ENCODE peak calls at places on chromosomes 13 and 19, in seven cellular contexts. One of them, this sample, is unnamed.

GRCh38 chr19:31354316-31354715 is 5.1 kb upstream of the TSHZ3 start:
- DNase-seq in left lung: no peak
- DNase-seq in HCT116: no peak
- DNase-seq in psoas muscle: no peak
- DNase-seq in choroid plexus epithelial cell: no peak
- DNase-seq in PC-3: no peak
- DNase-seq in testis: no peak
- DNase-seq in this sample: no peak

GRCh38 chr13:106514928-106515634 is 20.4 kb downstream of the EFNB2 start:
- DNase-seq in left lung: no peak
- DNase-seq in HCT116: no peak
- DNase-seq in psoas muscle: no peak
- DNase-seq in choroid plexus epithelial cell: no peak
- DNase-seq in PC-3: no peak
- DNase-seq in testis: no peak
- DNase-seq in this sample: no peak

GRCh38 chr19:5342573-5343201 is 2.1 kb upstream of the PTPRS start:
- DNase-seq in left lung: no peak
- DNase-seq in HCT116: no peak
- DNase-seq in psoas muscle: no peak
- DNase-seq in choroid plexus epithelial cell: no peak
- DNase-seq in PC-3: no peak
- DNase-seq in testis: no peak
- DNase-seq in this sample: no peak

GRCh38 chr13:108915095-108915633 is 285.8 kb downstream of the MYO16 start:
- DNase-seq in left lung: no peak
- DNase-seq in HCT116: no peak
- DNase-seq in psoas muscle: no peak
- DNase-seq in choroid plexus epithelial cell: peak; percentile 88
- DNase-seq in PC-3: peak; percentile 31
- DNase-seq in testis: peak; percentile 42
- DNase-seq in this sample: no peak

GRCh38 chr13:43377149-43377548 is 353.8 kb downstream of the DNAJC15 start:
- DNase-seq in left lung: no peak
- DNase-seq in HCT116: no peak
- DNase-seq in psoas muscle: peak; percentile 30
- DNase-seq in choroid plexus epithelial cell: peak; percentile 13
- DNase-seq in PC-3: no peak
- DNase-seq in testis: no peak
- DNase-seq in this sample: no peak

GRCh38 chr19:57279418-57280164 is 694 bp upstream of the ZNF460 start:
- DNase-seq in left lung: peak; percentile 94
- DNase-seq in HCT116: peak; percentile 92
- DNase-seq in psoas muscle: peak; percentile 92
- DNase-seq in choroid plexus epithelial cell: peak; percentile 99
- DNase-seq in PC-3: peak; percentile 93
- DNase-seq in testis: peak; percentile 94
- DNase-seq in this sample: peak; percentile 91

GRCh38 chr19:21586341-21587116 is 81.1 kb downstream of the ZNF429 start:
- DNase-seq in left lung: peak; percentile 91
- DNase-seq in HCT116: no peak
- DNase-seq in psoas muscle: peak; percentile 18
- DNase-seq in choroid plexus epithelial cell: no peak
- DNase-seq in PC-3: no peak
- DNase-seq in testis: no peak
- DNase-seq in this sample: no peak

GRCh38 chr19:44737238-44738160 is 11.0 kb upstream of the BCL3 start:
- DNase-seq in left lung: no peak
- DNase-seq in HCT116: no peak
- DNase-seq in psoas muscle: peak; percentile 48
- DNase-seq in choroid plexus epithelial cell: peak; percentile 59
- DNase-seq in PC-3: no peak
- DNase-seq in testis: no peak
- DNase-seq in this sample: no peak

GRCh38 chr19:40611096-40611495 is 9.9 kb downstream of the LTBP4 start:
- DNase-seq in left lung: peak; percentile 86
- DNase-seq in HCT116: no peak
- DNase-seq in psoas muscle: no peak
- DNase-seq in choroid plexus epithelial cell: no peak
- DNase-seq in PC-3: peak; percentile 54
- DNase-seq in testis: no peak
- DNase-seq in this sample: no peak

GRCh38 chr13:51154029-51154555 is 43.0 kb upstream of the C13orf42 start:
- DNase-seq in left lung: no peak
- DNase-seq in HCT116: no peak
- DNase-seq in psoas muscle: no peak
- DNase-seq in choroid plexus epithelial cell: peak; percentile 55
- DNase-seq in PC-3: no peak
- DNase-seq in testis: no peak
- DNase-seq in this sample: no peak

GRCh38 chr13:110712081-110712848 is 1.2 kb upstream of the ING1 start:
- DNase-seq in left lung: peak; percentile 96
- DNase-seq in HCT116: peak; percentile 68
- DNase-seq in psoas muscle: peak; percentile 87
- DNase-seq in choroid plexus epithelial cell: peak; percentile 78
- DNase-seq in PC-3: peak; percentile 81
- DNase-seq in testis: peak; percentile 92
- DNase-seq in this sample: no peak

GRCh38 chr19:35136977-35137702 is 1.5 kb upstream of the FXYD1 start:
- DNase-seq in left lung: no peak
- DNase-seq in HCT116: no peak
- DNase-seq in psoas muscle: no peak
- DNase-seq in choroid plexus epithelial cell: no peak
- DNase-seq in PC-3: no peak
- DNase-seq in testis: no peak
- DNase-seq in this sample: no peak

GRCh38 chr19:16094360-16095070 is 17.2 kb upstream of the RAB8A start:
- DNase-seq in left lung: no peak
- DNase-seq in HCT116: no peak
- DNase-seq in psoas muscle: no peak
- DNase-seq in choroid plexus epithelial cell: peak; percentile 67
- DNase-seq in PC-3: no peak
- DNase-seq in testis: no peak
- DNase-seq in this sample: no peak

GRCh38 chr13:48156466-48156865 is 61.6 kb upstream of the MED4 start:
- DNase-seq in left lung: no peak
- DNase-seq in HCT116: peak; percentile 13
- DNase-seq in psoas muscle: no peak
- DNase-seq in choroid plexus epithelial cell: no peak
- DNase-seq in PC-3: no peak
- DNase-seq in testis: no peak
- DNase-seq in this sample: no peak

GRCh38 chr13:68185767-68186166 is 955.6 kb upstream of the PCDH9 start:
- DNase-seq in left lung: no peak
- DNase-seq in HCT116: no peak
- DNase-seq in psoas muscle: no peak
- DNase-seq in choroid plexus epithelial cell: peak; percentile 43
- DNase-seq in PC-3: no peak
- DNase-seq in testis: no peak
- DNase-seq in this sample: no peak

GRCh38 chr13:51760592-51760991 is 43.4 kb downstream of the DHRS12 start:
- DNase-seq in left lung: no peak
- DNase-seq in HCT116: no peak
- DNase-seq in psoas muscle: no peak
- DNase-seq in choroid plexus epithelial cell: no peak
- DNase-seq in PC-3: no peak
- DNase-seq in testis: peak; percentile 71
- DNase-seq in this sample: no peak

GRCh38 chr13:108086678-108087077 is 128.7 kb downstream of the LIG4 start:
- DNase-seq in left lung: no peak
- DNase-seq in HCT116: no peak
- DNase-seq in psoas muscle: no peak
- DNase-seq in choroid plexus epithelial cell: peak; percentile 71
- DNase-seq in PC-3: peak; percentile 51
- DNase-seq in testis: peak; percentile 60
- DNase-seq in this sample: no peak

DNA sequence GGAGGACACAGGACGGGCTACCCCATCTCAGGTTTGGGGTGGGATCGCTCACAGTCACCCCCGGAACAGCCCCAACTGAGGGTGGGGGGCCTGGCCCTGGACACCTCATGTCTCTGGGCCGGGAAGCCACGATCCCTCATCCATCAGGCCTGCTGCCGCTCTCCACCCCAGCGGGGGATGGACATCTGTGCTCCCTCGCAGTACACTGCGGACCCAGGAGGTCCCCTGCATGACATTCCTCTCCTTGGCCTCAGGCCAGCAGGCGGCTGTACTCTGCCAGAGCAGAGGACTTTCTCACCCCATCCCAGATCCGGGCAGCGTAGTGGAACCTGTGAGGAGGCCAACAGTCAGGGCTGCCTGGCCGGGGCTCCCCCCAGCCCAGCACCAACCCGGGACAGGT is 15.5 kb downstream of the IRGC start:
- DNase-seq in left lung: no peak
- DNase-seq in HCT116: no peak
- DNase-seq in psoas muscle: no peak
- DNase-seq in choroid plexus epithelial cell: peak; percentile 69
- DNase-seq in PC-3: no peak
- DNase-seq in testis: no peak
- DNase-seq in this sample: no peak
- TF ChIP-seq CTCF in left lung: no peak
- TF ChIP-seq CTCF in HCT116: no peak
- TF ChIP-seq CTCF in psoas muscle: no peak
- TF ChIP-seq CTCF in choroid plexus epithelial cell: no peak
- TF ChIP-seq CTCF in PC-3: no peak
- TF ChIP-seq CTCF in testis: no peak
- TF ChIP-seq CTCF in this sample: no peak

GRCh38 chr19:2385053-2385721 is 25.1 kb downstream of the TMPRSS9 start:
- DNase-seq in left lung: no peak
- DNase-seq in HCT116: peak; percentile 97
- DNase-seq in psoas muscle: peak; percentile 27
- DNase-seq in choroid plexus epithelial cell: peak; percentile 81
- DNase-seq in PC-3: peak; percentile 83
- DNase-seq in testis: peak; percentile 39
- DNase-seq in this sample: peak; percentile 21
- H3K4me3 ChIP-seq in left lung: no peak overlapping the region
- H3K4me3 ChIP-seq in HCT116: peak overlapping the region; percentile 30
- H3K4me3 ChIP-seq in psoas muscle: peak overlapping the region; percentile 18
- H3K4me3 ChIP-seq in choroid plexus epithelial cell: peak overlapping the region; percentile 17
- H3K4me3 ChIP-seq in PC-3: peak overlapping the region; percentile 59
- H3K4me3 ChIP-seq in testis: no peak overlapping the region
- H3K4me3 ChIP-seq in this sample: peak overlapping the region; percentile 41

DNA sequence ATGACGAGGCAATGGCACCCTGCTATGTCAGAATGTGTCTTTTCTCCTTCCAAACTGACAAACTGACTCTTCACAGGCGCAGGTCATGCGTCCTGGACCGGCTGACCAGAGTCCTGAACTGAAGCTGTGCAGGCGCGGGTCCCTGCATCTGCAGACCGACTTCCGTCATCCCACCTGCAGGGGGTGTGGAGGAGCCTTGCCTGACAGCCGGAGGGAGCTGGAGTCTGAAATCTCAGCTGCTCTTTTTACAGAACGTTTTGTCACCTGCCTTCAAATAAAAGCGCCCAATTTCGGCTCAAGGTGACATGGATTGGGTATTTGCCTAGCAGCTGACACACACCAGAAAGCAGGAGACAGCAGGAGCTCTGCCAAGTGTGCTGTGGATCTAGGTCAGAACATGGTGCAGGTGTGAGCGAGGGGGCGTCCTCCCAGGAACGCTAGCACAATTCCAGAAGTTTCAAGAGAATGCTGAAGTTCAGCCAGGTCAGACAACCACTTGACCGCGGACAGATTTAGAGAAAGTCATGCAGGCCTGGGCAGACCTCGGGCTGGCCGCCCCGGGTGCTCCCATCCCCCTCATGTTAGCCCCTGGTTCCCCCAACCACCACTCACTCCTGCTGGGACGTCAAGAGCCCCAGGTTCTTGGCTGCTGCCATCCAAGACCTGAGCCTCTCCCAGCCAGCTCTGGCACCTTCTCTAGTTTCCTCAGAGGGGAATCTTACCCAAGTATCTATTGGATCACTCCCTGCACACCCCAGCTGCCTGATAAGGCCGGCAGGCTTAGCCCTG is 32.8 kb downstream of the ELL start:
- DNase-seq in left lung: no peak
- DNase-seq in HCT116: no peak
- DNase-seq in psoas muscle: no peak
- DNase-seq in choroid plexus epithelial cell: no peak
- DNase-seq in PC-3: peak; percentile 30
- DNase-seq in testis: peak; percentile 57
- DNase-seq in this sample: no peak
- TF ChIP-seq CTCF in left lung: no peak
- TF ChIP-seq CTCF in HCT116: peak; percentile 48
- TF ChIP-seq CTCF in psoas muscle: peak; percentile 33
- TF ChIP-seq CTCF in choroid plexus epithelial cell: peak; percentile 63
- TF ChIP-seq CTCF in PC-3: peak; percentile 52
- TF ChIP-seq CTCF in testis: no peak
- TF ChIP-seq CTCF in this sample: peak; percentile 24

DNA sequence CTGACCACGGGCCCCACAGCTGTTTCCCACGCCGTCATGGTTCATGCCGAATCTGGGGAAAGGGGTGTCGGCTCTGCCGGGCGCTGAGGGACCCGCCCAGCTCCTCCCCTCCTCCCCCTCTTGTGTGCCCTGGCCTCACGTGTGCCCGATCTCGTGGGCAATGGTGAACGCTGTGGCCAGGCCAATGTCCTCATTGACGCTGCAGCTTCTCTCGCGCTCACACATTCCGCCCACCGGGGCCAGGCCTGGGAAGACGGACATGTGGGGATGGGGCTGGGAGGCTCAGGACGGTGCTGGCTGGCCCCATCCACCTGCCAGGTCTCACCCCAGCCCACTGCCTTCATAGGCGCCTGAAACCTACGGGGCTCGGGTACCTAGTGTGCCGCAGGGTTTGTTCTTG is 14.3 kb downstream of the ADAMTS10 start:
- DNase-seq in left lung: no peak
- DNase-seq in HCT116: no peak
- DNase-seq in psoas muscle: no peak
- DNase-seq in choroid plexus epithelial cell: no peak
- DNase-seq in PC-3: no peak
- DNase-seq in testis: no peak
- DNase-seq in this sample: no peak
- H3K4me3 ChIP-seq in left lung: no peak overlapping the region
- H3K4me3 ChIP-seq in HCT116: no peak overlapping the region
- H3K4me3 ChIP-seq in psoas muscle: no peak overlapping the region
- H3K4me3 ChIP-seq in choroid plexus epithelial cell: no peak overlapping the region
- H3K4me3 ChIP-seq in PC-3: no peak overlapping the region
- H3K4me3 ChIP-seq in testis: no peak overlapping the region
- H3K4me3 ChIP-seq in this sample: no peak overlapping the region

This sample was measured in AG04449.